ENCODE peak calls at places on chromosomes 11 and 22, in nine cellular contexts. U is neural crest cell, E is AG09309, X is tibial nerve, Y is breast epithelium, B is astrocyte of the spinal cord, L is astrocyte, Z is WTC11, S is transverse colon. O is an unnamed sample.

GRCh38 chr22:35589736-35590079 is 27.4 kb downstream of the MB start:
- DNase-seq in X (no peak), Z (no peak), Y (no peak), L (no peak), U (no peak), B (no peak), E (no peak), S (no peak), O (no peak)

GRCh38 chr11:134045799-134046635 is 22.9 kb upstream of the JAM3 start:
- DNase-seq in B (no peak), Z (peak; percentile 59), L (no peak), X (no peak), U (no peak), E (no peak), S (no peak), Y (no peak), O (peak; percentile 76)

GRCh38 chr11:62707277-62707771 is at the start of the genes BSCL2 and GNG3:
- DNase-seq in U (peak; percentile 84), S (no peak), L (no peak), B (no peak), Y (no peak), E (no peak), Z (peak; percentile 97), X (no peak), O (no peak)

GRCh38 chr11:31711137-31711536 is 100.0 kb downstream of the PAX6 start:
- DNase-seq in E (no peak), Y (no peak), B (no peak), S (no peak), U (no peak), X (no peak), L (no peak), Z (no peak), O (no peak)

GRCh38 chr11:103929168-103929903 is 107.1 kb upstream of the DDI1 start:
- DNase-seq in Y (no peak), X (no peak), E (no peak), B (no peak), Z (no peak), S (no peak), L (no peak), U (no peak), O (no peak)

GRCh38 chr11:65921033-65921555 is 1.9 kb downstream of the DRAP1 start:
- DNase-seq in Z (no peak), S (no peak), Y (no peak), U (no peak), L (no peak), X (no peak), B (no peak), E (no peak), O (no peak)

GRCh38 chr22:27509132-27509920 is 292.2 kb downstream of the MN1 start:
- DNase-seq in S (no peak), B (no peak), E (no peak), U (no peak), Y (no peak), Z (no peak), X (no peak), L (no peak), O (no peak)

GRCh38 chr22:17368727-17369552 is at the start of gene CECR2:
- DNase-seq in X (no peak), Z (peak; percentile 70), Y (peak; percentile 58), L (peak; percentile 0), E (no peak), U (peak; percentile 69), B (peak; percentile 20), S (peak; percentile 21), O (no peak)

GRCh38 chr11:116691779-116692178 is 81.0 kb downstream of the BUD13 start:
- DNase-seq in Y (peak; percentile 45), Z (peak; percentile 85), B (peak; percentile 12), U (peak; percentile 68), X (no peak), L (no peak), S (peak; percentile 44), E (no peak), O (no peak)

GRCh38 chr11:57482782-57483569 is 22.6 kb downstream of the RTN4RL2 start:
- DNase-seq in B (no peak), L (no peak), S (peak; percentile 35), Z (peak; percentile 78), U (peak; percentile 72), Y (no peak), E (no peak), X (no peak), O (no peak)

GRCh38 chr22:26072611-26073010 is 96.7 kb upstream of the SEZ6L start:
- DNase-seq in S (no peak), L (no peak), U (no peak), E (no peak), Z (no peak), Y (no peak), B (no peak), X (no peak), O (no peak)

GRCh38 chr22:35134637-35135036 is 68.7 kb downstream of the ISX start:
- DNase-seq in E (no peak), Z (no peak), S (peak; percentile 87), L (no peak), X (no peak), U (no peak), Y (no peak), B (no peak), O (no peak)

GRCh38 chr11:118415051-118415738 is 13.8 kb downstream of the ATP5MG start:
- DNase-seq in S (no peak), L (no peak), X (no peak), Z (no peak), U (no peak), B (no peak), E (no peak), Y (no peak), O (no peak)

GRCh38 chr11:134015541-134015940 is 53.3 kb upstream of the JAM3 start:
- DNase-seq in S (no peak), L (no peak), B (no peak), E (no peak), X (no peak), Y (no peak), Z (no peak), U (no peak), O (no peak)

GRCh38 chr11:73397468-73398131 is 21.4 kb downstream of the RELT start:
- DNase-seq in X (peak; percentile 10), Z (no peak), S (no peak), L (no peak), E (no peak), B (no peak), U (no peak), Y (no peak), O (no peak)

GRCh38 chr22:48566741-48567140 is 1260.9 kb downstream of the BRD1 start:
- DNase-seq in U (no peak), Z (no peak), X (no peak), Y (no peak), S (no peak), B (no peak), L (no peak), E (no peak), O (no peak)

GRCh38 chr11:123111465-123111864 is 49.5 kb upstream of the HSPA8 start:
- DNase-seq in B (peak; percentile 59), E (no peak), X (no peak), S (no peak), L (peak; percentile 46), Y (no peak), U (no peak), Z (no peak), O (no peak)

GRCh38 chr22:40533712-40534378 is 102.7 kb downstream of the MRTFA start:
- DNase-seq in U (no peak), X (no peak), L (peak; percentile 77), Z (no peak), Y (no peak), E (no peak), S (peak; percentile 19), B (peak; percentile 79), O (no peak)

GRCh38 chr11:15276616-15277015 is 161.9 kb downstream of the INSC start:
- DNase-seq in S (no peak), L (no peak), B (peak; percentile 3), X (no peak), Y (no peak), Z (no peak), E (no peak), U (peak; percentile 31), O (no peak)
- TF ChIP-seq CTCF in S (no peak), L (peak; percentile 26), B (peak; percentile 43), X (peak; percentile 25), Y (no peak), Z (peak; percentile 33), E (peak; percentile 17), U (peak; percentile 57), O (no peak)

GRCh38 chr11:61460986-61461385 is 31.1 kb downstream of the SDHAF2 start:
- DNase-seq in S (no peak), B (no peak), U (no peak), E (no peak), X (no peak), Z (no peak), L (no peak), Y (no peak), O (no peak)
- TF ChIP-seq CTCF in S (no peak), B (no peak), U (no peak), E (no peak), X (no peak), Z (peak; percentile 22), L (no peak), Y (no peak), O (peak; percentile 6)

GRCh38 chr11:299951-300735 is 817 bp upstream of the IFITM5 start:
- DNase-seq in U (no peak), Y (no peak), B (no peak), S (no peak), L (no peak), E (no peak), X (no peak), Z (no peak), O (no peak)
- TF ChIP-seq CTCF in U (no peak), Y (no peak), B (no peak), S (no peak), L (no peak), E (peak; percentile 24), X (no peak), Z (no peak), O (no peak)

GRCh38 chr22:50346415-50346945 is 3.4 kb downstream of the PPP6R2 start:
- DNase-seq in B (no peak), L (no peak), X (no peak), Z (no peak), S (no peak), E (no peak), Y (no peak), U (no peak), O (no peak)

GRCh38 chr22:50343541-50343935 is 411 bp downstream of the PPP6R2 start:
- DNase-seq in Z (no peak), S (no peak), X (no peak), B (no peak), E (no peak), U (no peak), Y (no peak), L (no peak), O (no peak)

GRCh38 chr22:50340157-50340879 is 2.8 kb upstream of the PPP6R2 start:
- DNase-seq in Z (no peak), X (no peak), U (no peak), B (no peak), Y (no peak), L (peak; percentile 44), S (no peak), E (no peak), O (no peak)

GRCh38 chr22:50341977-50342650 is 1.0 kb upstream of the PPP6R2 start:
- DNase-seq in Y (peak; percentile 87), E (no peak), L (peak; percentile 60), X (peak; percentile 84), U (peak; percentile 99), S (peak; percentile 92), B (peak; percentile 82), Z (peak; percentile 96), O (peak; percentile 92)

GRCh38 chr22:50342651-50343540 is at the start of gene PPP6R2:
- DNase-seq in S (peak; percentile 88), Z (peak; percentile 78), B (peak; percentile 56), E (no peak), U (peak; percentile 85), L (no peak), Y (peak; percentile 73), X (peak; percentile 78), O (peak; percentile 71)
- TF ChIP-seq CTCF in S (peak; percentile 7), Z (no peak), B (no peak), E (no peak), U (peak; percentile 30), L (no peak), Y (no peak), X (no peak), O (no peak)